ENCODE peak calls at places on chromosomes 3 and 15, in seven cellular contexts. Y, J, R, U, N, G and T are unnamed samples. For H3K36me3, the result is how much of the 10 kb centered on the place peaks cover.

GRCh38 chr15:90895571-90896117 is 7.5 kb upstream of the MAN2A2 start:
- DNase-seq in Y (no peak), J (no peak), R (no peak), U (no peak), N (no peak), G (no peak), T (no peak)

GRCh38 chr15:90451215-90451850 is 63.3 kb downstream of the IQGAP1 start:
- DNase-seq in Y (peak), J (no peak), R (no peak), U (no peak), N (no peak), G (no peak), T (no peak)

GRCh38 chr15:78830514-78831228 is 19.4 kb upstream of the ADAMTS7 start:
- DNase-seq in Y (no peak), J (no peak), R (no peak), U (no peak), N (no peak), G (no peak), T (no peak)

GRCh38 chr15:58873267-58873666 is 60.2 kb downstream of the SLTM start:
- DNase-seq in Y (peak), J (no peak), R (no peak), U (no peak), N (no peak), G (no peak), T (no peak)

GRCh38 chr3:131447349-131447748 is 55.4 kb downstream of the MRPL3 start:
- DNase-seq in Y (no peak), J (no peak), R (no peak), U (no peak), N (no peak), G (no peak), T (no peak)

GRCh38 chr3:152244156-152244888 is 24.4 kb upstream of the MBNL1 start:
- DNase-seq in Y (no peak), J (no peak), R (peak), U (no peak), N (no peak), G (no peak), T (no peak)

GRCh38 chr3:131285456-131285855 is 96.1 kb upstream of the NUDT16 start:
- DNase-seq in Y (no peak), J (no peak), R (no peak), U (no peak), N (no peak), G (no peak), T (no peak)

GRCh38 chr3:12994357-12994606 is 78.9 kb downstream of the IQSEC1 start:
- DNase-seq in Y (no peak), J (peak), R (no peak), U (no peak), N (peak), G (peak), T (no peak)

GRCh38 chr3:172107403-172107802 is 68.0 kb downstream of the FNDC3B start:
- DNase-seq in Y (no peak), J (no peak), R (peak), U (no peak), N (no peak), G (peak), T (no peak)

GRCh38 chr3:141485578-141486415 is 1.0 kb upstream of the RASA2 start:
- DNase-seq in Y (peak), J (no peak), R (no peak), U (peak), N (no peak), G (peak), T (peak)

GRCh38 chr15:71252036-71252898 is 137.0 kb downstream of the THSD4 start:
- DNase-seq in Y (no peak), J (no peak), R (no peak), U (peak), N (no peak), G (no peak), T (peak)

GRCh38 chr3:23760871-23761373 is 44.8 kb upstream of the UBE2E1 start:
- DNase-seq in Y (no peak), J (no peak), R (no peak), U (no peak), N (no peak), G (no peak), T (no peak)

GRCh38 chr3:113002033-113002432 is 11.2 kb downstream of the GTPBP8 start:
- DNase-seq in Y (peak), J (no peak), R (no peak), U (no peak), N (no peak), G (no peak), T (no peak)

GRCh38 chr15:65033659-65034269 is 4.3 kb upstream of the MTFMT start:
- DNase-seq in Y (peak), J (no peak), R (peak), U (peak), N (no peak), G (no peak), T (peak)

GRCh38 chr3:120077726-120078125 is 16.5 kb downstream of the GSK3B start:
- DNase-seq in Y (no peak), J (no peak), R (no peak), U (no peak), N (no peak), G (no peak), T (no peak)

GRCh38 chr3:43766672-43767465 is 76.1 kb downstream of the ABHD5 start:
- DNase-seq in Y (no peak), J (no peak), R (no peak), U (no peak), N (no peak), G (no peak), T (no peak)

GRCh38 chr15:35142578-35142977 is 57.5 kb upstream of the NANOGP8 start:
- DNase-seq in Y (peak), J (no peak), R (no peak), U (no peak), N (no peak), G (no peak), T (no peak)

GRCh38 chr15:48754011-48754410 is 56.9 kb downstream of the CEP152 start:
- DNase-seq in Y (no peak), J (no peak), R (no peak), U (no peak), N (no peak), G (no peak), T (no peak)

GRCh38 chr3:65020233-65020632 is 332.4 kb upstream of the ADAMTS9 start:
- DNase-seq in Y (no peak), J (no peak), R (no peak), U (no peak), N (no peak), G (no peak), T (no peak)

GRCh38 chr3:111904376-111905241 is 45.5 kb downstream of the PHLDB2 start:
- DNase-seq in Y (peak), J (no peak), R (no peak), U (peak), N (no peak), G (no peak), T (no peak)

GRCh38 chr3:39438880-39439279 is 28.6 kb upstream of the MOBP start:
- DNase-seq in Y (no peak), J (no peak), R (no peak), U (no peak), N (no peak), G (no peak), T (no peak)

DNA sequence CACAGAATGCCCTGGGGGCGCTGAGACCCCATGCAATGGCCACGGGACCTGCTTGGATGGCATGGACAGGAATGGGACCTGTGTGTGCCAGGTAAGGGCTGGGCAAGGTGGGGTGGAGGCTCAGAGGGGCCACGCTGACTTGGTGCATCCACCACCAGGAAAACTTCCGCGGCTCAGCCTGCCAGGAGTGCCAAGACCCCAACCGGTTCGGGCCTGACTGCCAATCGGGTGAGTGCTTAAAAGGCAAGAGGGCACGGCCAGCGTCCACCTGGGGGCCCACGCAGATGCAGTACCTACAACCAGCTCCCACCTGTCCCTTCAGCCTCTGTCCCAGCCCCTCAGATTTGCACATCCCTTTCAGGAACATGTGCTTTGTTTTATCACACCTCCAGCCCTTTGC is 6.9 kb downstream of the STAB1 start:
- DNase-seq in Y (no peak), J (no peak), R (no peak), U (no peak), N (no peak), G (no peak), T (no peak)
- H3K36me3 ChIP-seq in Y (under half), J (under half), R (under half), U (under half), N (under half), G (under half), T (under half)

GRCh38 chr3:51392301-51393095 is 1.4 kb downstream of the RBM15B start:
- DNase-seq in Y (no peak), J (no peak), R (no peak), U (no peak), N (peak), G (no peak), T (no peak)

GRCh38 chr3:51393564-51393963 is 2.5 kb downstream of the RBM15B start:
- DNase-seq in Y (no peak), J (no peak), R (no peak), U (no peak), N (no peak), G (no peak), T (no peak)

GRCh38 chr3:51391566-51392300 is 648 bp downstream of the RBM15B start:
- DNase-seq in Y (peak), J (no peak), R (peak), U (no peak), N (peak), G (peak), T (peak)

GRCh38 chr3:51394541-51394940 is 3.5 kb downstream of the RBM15B start:
- DNase-seq in Y (no peak), J (no peak), R (no peak), U (no peak), N (no peak), G (no peak), T (no peak)

DNA sequence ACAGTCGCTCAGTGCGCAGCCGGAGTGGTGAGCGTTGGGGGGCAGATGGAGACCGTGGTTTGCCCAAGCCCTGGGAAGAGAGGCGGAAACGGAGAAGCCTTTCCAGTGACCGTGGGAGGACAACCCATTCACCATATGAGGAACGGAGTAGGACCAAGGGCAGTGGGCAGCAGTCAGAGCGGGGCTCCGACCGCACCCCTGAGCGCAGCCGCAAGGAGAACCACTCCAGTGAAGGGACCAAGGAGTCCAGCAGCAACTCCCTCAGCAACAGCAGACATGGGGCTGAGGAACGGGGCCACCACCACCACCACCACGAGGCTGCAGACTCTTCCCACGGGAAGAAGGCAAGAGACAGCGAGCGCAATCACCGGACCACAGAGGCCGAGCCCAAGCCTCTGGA is 2.0 kb downstream of the RBM15B start:
- DNase-seq in Y (no peak), J (no peak), R (no peak), U (no peak), N (no peak), G (no peak), T (no peak)
- H3K4me3 ChIP-seq in Y (no peak), J (no peak), R (no peak), U (no peak), N (no peak), G (no peak), T (no peak)

GRCh38 chr3:14459787-14460186 is 57.4 kb downstream of the SLC6A6 start:
- DNase-seq in Y (no peak), J (no peak), R (no peak), U (no peak), N (no peak), G (no peak), T (no peak)
- H3K36me3 ChIP-seq in Y (under half), J (under half), R (under half), U (under half), N (under half), G (under half), T (under half)

DNA sequence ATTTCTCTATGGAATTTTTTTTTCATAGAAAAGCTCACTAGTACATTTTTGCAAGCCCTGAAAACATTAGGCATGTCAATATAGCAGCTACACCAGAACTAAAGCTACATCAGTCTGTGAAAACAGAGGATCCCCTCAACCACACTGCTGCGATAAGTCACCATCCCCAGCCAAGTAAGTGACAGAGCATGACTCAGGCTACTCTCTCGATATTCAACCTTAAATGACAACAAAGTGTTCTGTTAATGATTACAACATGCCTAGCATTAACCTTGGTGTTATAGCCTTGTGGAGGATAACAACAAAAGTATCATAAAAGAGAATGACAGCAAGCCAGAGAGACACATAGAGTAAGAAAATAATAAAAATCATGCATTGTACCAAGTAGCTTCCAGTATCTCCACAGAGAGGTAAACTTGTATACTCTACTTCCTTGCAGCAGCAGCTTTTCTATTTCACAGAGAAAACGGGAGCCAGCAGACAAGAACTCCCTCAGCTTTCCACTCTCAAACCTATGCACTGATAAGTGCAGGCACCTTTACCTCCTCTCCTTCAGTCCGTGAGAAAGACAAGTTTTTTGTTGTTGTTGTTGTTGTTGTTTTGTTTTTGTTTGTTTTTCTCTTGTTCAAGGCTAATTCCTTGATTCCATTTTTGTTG is 76.6 kb downstream of the GBE1 start:
- DNase-seq in Y (peak), J (no peak), R (no peak), U (no peak), N (no peak), G (no peak), T (peak)
- H3K4me3 ChIP-seq in Y (no peak), J (no peak), R (no peak), U (no peak), N (no peak), G (no peak), T (no peak)

DNA sequence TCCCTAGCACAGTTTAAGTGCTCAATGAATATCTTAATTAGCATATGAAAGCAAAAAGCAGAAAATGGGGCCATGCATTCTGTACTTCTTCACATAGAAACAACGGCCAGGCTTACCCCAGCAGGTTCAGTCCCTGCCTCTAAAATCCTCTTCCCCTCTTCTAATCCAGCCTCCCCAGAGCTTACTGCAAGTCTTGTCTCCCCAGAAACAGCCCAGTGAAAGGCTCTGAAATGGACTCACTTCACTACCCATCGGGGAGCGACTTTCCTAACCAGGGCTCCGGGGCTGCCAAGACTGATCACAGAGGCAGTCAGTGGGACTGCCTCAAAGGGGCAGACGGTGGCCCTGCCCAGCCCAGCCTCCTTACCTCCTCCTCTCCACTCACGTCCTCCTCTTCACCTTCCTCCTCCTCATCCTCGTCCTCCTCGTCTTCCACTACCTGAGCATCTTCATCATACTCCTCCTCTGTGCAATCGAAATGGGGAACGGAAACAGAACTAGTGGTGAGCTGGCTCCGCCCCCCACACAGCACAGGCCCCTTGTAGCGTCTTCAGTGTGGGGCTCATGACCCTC is 38.0 kb downstream of the ANP32A start:
- DNase-seq in Y (no peak), J (no peak), R (no peak), U (no peak), N (no peak), G (no peak), T (no peak)
- H3K36me3 ChIP-seq in Y (under half), J (half or more), R (under half), U (under half), N (under half), G (under half), T (under half)

DNA sequence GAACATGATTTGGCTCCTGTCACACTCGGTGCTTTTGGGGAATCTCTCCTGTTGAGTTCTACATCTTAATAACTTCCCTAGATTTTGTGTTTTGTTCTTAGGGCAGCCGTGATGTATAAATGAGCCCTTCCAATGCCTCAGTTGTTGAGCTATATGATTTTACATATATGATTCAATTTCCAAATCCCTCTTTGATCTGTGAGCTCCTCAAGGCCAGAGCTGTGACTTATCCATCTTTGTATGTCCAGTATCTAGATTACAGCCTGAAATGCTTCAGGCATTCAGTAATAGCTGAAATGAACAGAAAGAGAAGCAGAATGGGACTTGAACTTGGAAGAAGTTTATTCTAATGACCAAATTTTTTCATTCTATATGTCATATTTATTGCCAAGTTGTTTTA is 26.6 kb downstream of the CGGBP1 start:
- DNase-seq in Y (peak), J (no peak), R (no peak), U (no peak), N (no peak), G (no peak), T (no peak)
- H3K4me3 ChIP-seq in Y (peak), J (peak), R (peak), U (peak), N (peak), G (peak), T (no peak)

GRCh38 chr3:3165241-3165640 is 14.2 kb downstream of the CRBN start:
- DNase-seq in Y (no peak), J (no peak), R (no peak), U (no peak), N (no peak), G (no peak), T (no peak)
- H3K36me3 ChIP-seq in Y (under half), J (half or more), R (half or more), U (under half), N (under half), G (under half), T (under half)

DNA sequence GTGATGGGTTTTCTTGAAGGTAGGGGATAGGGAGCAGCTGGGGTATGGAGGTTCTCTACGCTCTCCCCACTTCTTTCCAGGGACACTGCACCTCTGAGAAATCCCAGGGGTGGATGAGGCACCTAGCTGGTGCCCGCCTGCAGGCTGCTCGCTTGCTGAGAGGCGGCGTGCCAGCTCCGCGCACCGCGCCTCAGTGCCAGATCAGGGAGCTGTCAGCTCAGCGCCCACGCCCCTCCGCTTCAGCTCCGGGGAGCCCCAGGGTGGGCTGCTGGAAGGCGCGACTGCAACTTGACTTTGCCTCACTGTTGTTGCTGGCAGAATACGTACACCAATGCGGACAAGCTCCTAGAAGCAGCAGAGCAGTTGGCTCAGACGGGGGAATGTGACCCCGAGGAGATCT is 345.7 kb upstream of the UMPS start:
- DNase-seq in Y (no peak), J (no peak), R (no peak), U (no peak), N (no peak), G (no peak), T (no peak)
- H3K4me3 ChIP-seq in Y (no peak), J (no peak), R (no peak), U (no peak), N (no peak), G (no peak), T (no peak)

GRCh38 chr3:185655426-185656320 is 69.6 kb downstream of the SENP2 start:
- DNase-seq in Y (no peak), J (peak), R (no peak), U (no peak), N (peak), G (no peak), T (no peak)
- H3K36me3 ChIP-seq in Y (under half), J (under half), R (under half), U (under half), N (under half), G (under half), T (under half)